ENCODE peak calls at places on chromosomes 1 and 21, in four cellular contexts. E, J, B and M are unnamed samples.
A peak's percentile ranks its signal among the peaks of the same experiment; 100 is the strongest.

GRCh38 chr1:62093261-62093660 is 101.4 kb upstream of the L1TD1 start:
- DNase-seq in E (no peak), J (no peak), B (no peak), M (no peak)

GRCh38 chr1:212161231-212161781 is 123.9 kb upstream of the PPP2R5A start:
- DNase-seq in J (no peak), B (no peak), E (no peak), M (no peak)

GRCh38 chr1:202189012-202189790 is 4.4 kb upstream of the LGR6 start:
- DNase-seq in B (peak; percentile 39), E (peak; percentile 71), J (peak; percentile 63), M (peak; percentile 84)

GRCh38 chr1:197915217-197915616 is 2.0 kb upstream of the LHX9 start:
- DNase-seq in J (no peak), E (no peak), B (peak; percentile 78), M (no peak)

GRCh38 chr1:164702216-164702615 is 143.2 kb downstream of the PBX1 start:
- DNase-seq in B (no peak), E (no peak), J (no peak), M (no peak)

GRCh38 chr21:32562426-32562825 is 22.9 kb downstream of the TCP10L start:
- DNase-seq in J (no peak), B (no peak), E (no peak), M (no peak)

GRCh38 chr1:59564192-59564891 is 250.4 kb upstream of the HOOK1 start:
- DNase-seq in J (no peak), E (no peak), B (no peak), M (no peak)

GRCh38 chr1:224543453-224543852 is 72.7 kb upstream of the CNIH3 start:
- DNase-seq in J (no peak), E (no peak), B (no peak), M (no peak)

GRCh38 chr1:60345621-60346020 is 272.1 kb upstream of the C1orf87 start:
- DNase-seq in B (no peak), J (no peak), E (no peak), M (no peak)